ENCODE peak calls at places on chromosomes 5 and 9, in six cellular contexts. Y is fibroblast of lung, L is fibroblast of mammary gland, G is OCI-LY7, X is psoas muscle, A is breast epithelium. P is an unnamed sample.
A peak's percentile ranks its signal among the peaks of the same experiment; 100 is the strongest.

GRCh38 chr5:59062986-59063683 is 480.3 kb downstream of the RAB3C start:
- DNase-seq in A (no peak), G (no peak), Y (peak; percentile 96), L (peak; percentile 97), X (no peak), P (peak; percentile 84)

GRCh38 chr5:10564838-10565784 is 1.2 kb downstream of the ANKRD33B start:
- DNase-seq in Y (no peak), L (no peak), G (peak; percentile 37), X (no peak), A (no peak), P (no peak)

GRCh38 chr9:128011071-128011817 is 30.5 kb upstream of the EEIG1 start:
- DNase-seq in A (no peak), X (peak; percentile 26), G (no peak), L (no peak), Y (no peak), P (no peak)

GRCh38 chr5:179533907-179534306 is 16.4 kb upstream of the RUFY1 start:
- DNase-seq in G (no peak), A (no peak), L (no peak), X (no peak), Y (no peak), P (no peak)

GRCh38 chr5:81128416-81128815 is 104.7 kb upstream of the CKMT2 start:
- DNase-seq in Y (no peak), L (no peak), G (no peak), A (no peak), X (no peak), P (no peak)

GRCh38 chr9:112780637-112781036 is 30.1 kb downstream of the SNX30 start:
- DNase-seq in G (no peak), L (peak; percentile 45), Y (no peak), A (no peak), X (no peak), P (no peak)

GRCh38 chr9:17063535-17064135 is 71.2 kb upstream of the CNTLN start:
- DNase-seq in X (no peak), A (no peak), Y (peak; percentile 71), L (peak; percentile 72), G (peak; percentile 43), P (peak; percentile 63)

GRCh38 chr5:168916266-168916665 is 337.1 kb upstream of the PANK3 start:
- DNase-seq in G (no peak), A (no peak), X (peak; percentile 23), Y (no peak), L (peak; percentile 46), P (peak; percentile 48)

GRCh38 chr9:6113819-6114218 is 98.4 kb upstream of the RANBP6 start:
- DNase-seq in G (no peak), L (no peak), X (no peak), Y (no peak), A (no peak), P (no peak)

GRCh38 chr5:108481355-108481931 is 99.5 kb upstream of the FBXL17 start:
- DNase-seq in A (no peak), G (peak; percentile 33), L (peak; percentile 42), X (no peak), Y (peak; percentile 40), P (peak; percentile 51)

GRCh38 chr9:135989722-135990467 is 28.7 kb upstream of the UBAC1 start:
- DNase-seq in G (no peak), X (no peak), L (no peak), Y (no peak), A (no peak), P (no peak)

GRCh38 chr5:174610968-174611367 is 113.4 kb upstream of the MSX2 start:
- DNase-seq in X (peak; percentile 52), A (no peak), L (peak; percentile 49), Y (peak; percentile 81), G (no peak), P (peak; percentile 86)

GRCh38 chr5:149273237-149273636 is 1.6 kb downstream of the AFAP1L1 start:
- DNase-seq in A (no peak), Y (no peak), L (no peak), G (no peak), X (no peak), P (no peak)

GRCh38 chr9:38642951-38643350 is 22.6 kb upstream of the ANKRD18A start:
- DNase-seq in X (no peak), L (no peak), G (no peak), A (no peak), Y (no peak), P (no peak)

GRCh38 chr9:38643456-38644173 is 23.2 kb upstream of the ANKRD18A start:
- DNase-seq in G (no peak), Y (no peak), A (no peak), L (no peak), X (no peak), P (no peak)

GRCh38 chr9:38641142-38641541 is 20.7 kb upstream of the ANKRD18A start:
- DNase-seq in A (no peak), G (no peak), X (no peak), L (no peak), Y (no peak), P (no peak)

GRCh38 chr9:38644601-38645000 is 24.2 kb upstream of the ANKRD18A start:
- DNase-seq in X (no peak), G (no peak), L (no peak), Y (no peak), A (no peak), P (no peak)

DNA sequence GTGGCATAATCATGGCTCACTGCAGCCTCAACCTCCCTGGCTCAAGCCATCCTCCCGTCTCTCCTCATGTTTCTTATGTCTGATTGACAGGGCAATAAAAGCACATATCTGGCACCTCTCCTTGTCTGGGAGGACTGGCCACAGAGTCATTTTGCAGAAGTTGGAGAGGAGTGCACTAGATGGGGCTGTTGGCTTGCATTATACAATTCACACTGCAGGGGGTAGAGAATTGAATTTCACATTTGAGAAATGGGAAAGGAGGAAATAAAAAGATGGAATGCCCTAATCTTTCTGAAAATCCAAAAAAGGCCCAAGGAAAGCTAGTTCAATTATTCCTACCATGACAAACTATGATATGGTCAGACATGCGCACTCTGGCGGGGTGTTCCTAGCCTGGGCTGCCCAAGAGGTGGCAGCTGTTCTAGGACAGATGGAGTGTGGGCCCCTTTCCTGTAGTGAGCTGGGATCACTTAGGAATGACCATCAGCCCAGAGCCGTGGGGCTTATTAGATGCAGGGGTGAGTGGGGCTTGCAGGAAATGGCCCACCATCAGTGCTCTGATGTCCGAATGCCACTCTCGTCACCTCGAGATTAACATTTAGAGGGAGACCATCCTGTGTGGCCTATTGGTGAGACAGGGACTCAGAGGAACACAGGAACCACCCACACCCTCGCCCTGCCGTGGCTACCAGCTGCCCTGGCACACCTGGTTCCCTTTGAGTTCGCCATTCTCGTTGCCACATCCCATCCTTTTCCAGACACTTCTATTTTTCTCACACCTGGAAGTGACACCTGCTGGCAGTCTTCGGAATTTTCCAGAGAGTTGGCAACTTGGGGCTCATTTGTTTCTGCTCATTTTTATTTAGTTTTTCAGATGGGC is 21.8 kb upstream of the ANKRD18A start:
- DNase-seq in X (no peak), A (no peak), L (peak; percentile 44), G (no peak), Y (peak; percentile 52), P (peak; percentile 52)
- TF ChIP-seq CTCF in X (no peak), A (no peak), L (peak; percentile 43), G (peak; percentile 48), Y (peak; percentile 45), P (peak; percentile 62)

DNA sequence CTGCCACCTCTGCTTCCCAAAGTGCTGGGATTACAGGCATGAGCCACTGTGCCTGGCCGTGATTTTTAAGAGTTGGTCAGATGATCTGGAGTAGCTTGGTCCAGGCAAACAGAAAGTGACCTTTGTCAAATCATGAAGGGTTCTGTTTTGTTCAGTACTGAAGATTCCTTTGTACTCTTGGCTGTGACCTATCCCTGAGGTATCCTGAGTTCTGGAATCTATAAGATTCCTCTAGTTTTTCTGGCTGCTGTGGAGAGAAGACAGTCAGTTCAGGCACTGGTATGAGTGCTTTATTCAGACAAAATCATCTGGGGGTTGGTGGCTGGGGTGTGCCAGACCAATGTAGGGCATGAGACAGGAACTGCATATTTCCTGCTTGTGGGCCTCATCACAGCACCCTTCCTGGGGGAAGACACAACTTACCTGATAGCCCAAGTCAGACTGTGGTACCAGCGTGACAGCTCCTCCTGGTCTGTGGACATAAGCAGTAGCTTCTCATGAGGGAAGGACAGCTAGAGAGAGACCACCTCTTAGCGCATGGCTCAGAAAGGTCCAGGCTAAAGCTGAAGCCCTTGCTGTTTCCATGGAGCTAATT is 3.1 kb downstream of the ARHGEF39 start:
- DNase-seq in X (no peak), G (no peak), A (no peak), L (no peak), Y (no peak), P (no peak)
- H3K4me3 ChIP-seq in X (no peak overlapping the region), G (no peak overlapping the region), A (no peak overlapping the region), L (no peak overlapping the region), Y (no peak overlapping the region), P (no peak overlapping the region)

DNA sequence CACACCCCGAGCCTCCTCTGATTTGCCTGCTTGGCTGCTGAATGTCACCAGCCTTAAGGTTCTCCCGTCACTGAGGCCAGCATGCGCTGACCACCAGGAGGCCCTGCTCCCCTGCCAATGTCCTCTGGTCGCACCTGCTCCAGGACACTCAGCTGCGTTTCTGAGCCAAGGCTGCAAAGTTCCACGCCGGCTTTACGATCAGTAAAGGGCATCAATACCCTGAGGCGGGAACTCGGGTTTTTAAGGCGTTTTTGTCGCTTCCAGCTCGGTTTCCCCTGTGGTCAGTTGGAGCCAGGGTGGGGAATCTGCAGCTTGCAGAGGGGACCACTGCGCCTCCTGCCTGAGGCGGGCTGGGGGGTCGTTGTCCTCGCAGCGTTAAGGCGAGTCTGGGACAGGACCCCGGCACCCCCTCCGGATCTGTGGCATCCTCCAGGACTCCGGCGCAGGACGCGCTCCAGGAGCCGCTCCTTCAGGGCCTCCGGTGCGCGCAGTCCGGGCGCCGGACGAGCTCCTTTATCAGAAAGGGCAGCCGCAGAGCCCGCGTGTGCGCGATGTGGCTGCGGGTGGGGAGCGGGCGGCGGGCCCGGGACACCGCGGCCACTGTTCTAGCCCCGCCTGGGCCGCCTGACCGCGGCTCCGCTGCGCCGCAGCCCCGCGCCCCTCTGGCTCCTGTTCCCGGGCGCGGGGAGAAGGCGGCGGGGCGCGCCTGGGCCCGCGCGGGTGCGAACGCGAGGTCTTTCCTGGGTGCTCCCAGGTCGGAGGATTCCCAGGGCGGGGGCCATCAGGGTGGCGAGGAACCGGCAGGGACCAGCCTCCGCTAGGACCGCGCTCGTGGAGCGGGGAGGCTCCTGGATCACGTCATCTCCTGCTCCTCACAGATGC is 24.2 kb upstream of the FLT4 start:
- DNase-seq in Y (no peak), X (no peak), G (no peak), A (no peak), L (no peak), P (no peak)
- TF ChIP-seq CTCF in Y (no peak), X (no peak), G (no peak), A (no peak), L (no peak), P (peak; percentile 13)

GRCh38 chr9:124011460-124012301 is at the start of gene LHX2:
- DNase-seq in A (no peak), X (peak; percentile 51), L (peak; percentile 75), G (no peak), Y (peak; percentile 58), P (peak; percentile 55)

GRCh38 chr9:124015091-124015660 is 3.6 kb downstream of the LHX2 start:
- DNase-seq in A (no peak), Y (no peak), X (no peak), G (no peak), L (no peak), P (no peak)

GRCh38 chr9:124014355-124015026 is 2.9 kb downstream of the LHX2 start:
- DNase-seq in X (no peak), Y (no peak), L (no peak), G (no peak), A (no peak), P (no peak)

GRCh38 chr9:124012368-124013262 is 1.0 kb downstream of the LHX2 start:
- DNase-seq in A (no peak), X (no peak), L (no peak), Y (no peak), G (no peak), P (no peak)

GRCh38 chr9:124013263-124014211 is 2.0 kb downstream of the LHX2 start:
- DNase-seq in G (no peak), A (no peak), X (no peak), Y (no peak), L (no peak), P (no peak)
- H3K4me3 ChIP-seq in G (no peak overlapping the region), A (no peak overlapping the region), X (no peak overlapping the region), Y (no peak overlapping the region), L (no peak overlapping the region), P (no peak overlapping the region)

GRCh38 chr9:9790216-9790872 is 822.5 kb downstream of the PTPRD start:
- DNase-seq in A (no peak), Y (peak; percentile 33), X (no peak), L (peak; percentile 24), G (peak; percentile 89), P (peak; percentile 29)
- TF ChIP-seq CTCF in A (no peak), Y (peak; percentile 66), X (peak; percentile 32), L (peak; percentile 65), G (peak; percentile 98), P (peak; percentile 65)